ENCODE peak calls at places on chromosomes 16 and 17, in eight cellular contexts. D, U, R, K, H, Y, A and S are unnamed samples.

GRCh38 chr17:61766520-61766919 is 96.8 kb downstream of the BRIP1 start:
- DNase-seq in A (no peak), H (peak; percentile 89), Y (no peak), R (no peak), K (no peak), U (no peak), D (peak; percentile 32), S (no peak)

GRCh38 chr17:28348979-28349378 is 8.3 kb downstream of the POLDIP2 start:
- DNase-seq in K (no peak), R (no peak), H (no peak), Y (no peak), A (no peak), D (no peak), U (no peak), S (no peak)

GRCh38 chr17:45314761-45315549 is 1.9 kb downstream of the MAP3K14 start:
- DNase-seq in D (peak; percentile 58), A (peak; percentile 71), R (no peak), Y (no peak), U (no peak), K (no peak), H (peak; percentile 4), S (peak; percentile 30)

GRCh38 chr16:26717826-26718225 is 348.9 kb upstream of the C16orf82 start:
- DNase-seq in A (peak; percentile 73), U (no peak), H (no peak), Y (no peak), R (no peak), K (peak; percentile 15), D (no peak), S (no peak)

GRCh38 chr17:36608794-36609497 is 7.6 kb downstream of the MRM1 start:
- DNase-seq in K (peak; percentile 76), A (peak; percentile 49), U (peak; percentile 66), H (peak; percentile 17), Y (no peak), R (peak; percentile 69), D (peak; percentile 49), S (peak; percentile 78)

GRCh38 chr16:22075776-22076175 is 16.6 kb upstream of the VWA3A start:
- DNase-seq in H (no peak), Y (no peak), R (no peak), A (no peak), K (no peak), U (no peak), D (peak; percentile 68), S (no peak)

GRCh38 chr16:48511071-48511540 is 98.9 kb downstream of the N4BP1 start:
- DNase-seq in K (no peak), H (no peak), R (peak; percentile 25), D (peak; percentile 84), U (peak; percentile 59), A (no peak), Y (no peak), S (no peak)

GRCh38 chr17:65583921-65584603 is 22.6 kb upstream of the AXIN2 start:
- DNase-seq in H (no peak), K (no peak), A (no peak), Y (peak; percentile 49), R (no peak), D (no peak), U (no peak), S (no peak)

GRCh38 chr16:57999971-58000705 is at the start of gene ZNF319:
- DNase-seq in K (peak; percentile 44), U (no peak), R (peak; percentile 72), Y (no peak), H (no peak), A (peak; percentile 59), D (peak; percentile 65), S (peak; percentile 34)

GRCh38 chr17:51059781-51060180 is 60.9 kb downstream of the SPAG9 start:
- DNase-seq in H (peak; percentile 65), Y (no peak), R (no peak), U (no peak), A (no peak), K (no peak), D (peak; percentile 58), S (no peak)

GRCh38 chr17:28973414-28973813 is 22.1 kb upstream of the PHF12 start:
- DNase-seq in D (peak; percentile 70), A (no peak), R (no peak), Y (peak; percentile 86), H (no peak), U (peak; percentile 33), K (no peak), S (no peak)

GRCh38 chr17:15508466-15508865 is 41.0 kb upstream of the CDRT4 start:
- DNase-seq in Y (no peak), A (no peak), R (no peak), H (no peak), U (no peak), D (no peak), K (no peak), S (no peak)

GRCh38 chr17:80874866-80875445 is 116.7 kb upstream of the CHMP6 start:
- DNase-seq in H (no peak), K (no peak), Y (no peak), U (no peak), R (no peak), D (no peak), A (no peak), S (no peak)

GRCh38 chr16:75682308-75682707 is 5.5 kb upstream of the CPHXL2 start:
- DNase-seq in Y (no peak), K (no peak), H (no peak), U (no peak), A (no peak), R (no peak), D (no peak), S (no peak)

GRCh38 chr16:19896951-19897350 is 12.3 kb upstream of the GPRC5B start:
- DNase-seq in U (no peak), K (no peak), H (no peak), R (no peak), A (no peak), D (no peak), Y (no peak), S (no peak)

GRCh38 chr17:80290199-80290598 is 29.5 kb downstream of the RNF213 start:
- DNase-seq in U (no peak), K (no peak), A (no peak), Y (no peak), D (no peak), R (no peak), H (no peak), S (no peak)

GRCh38 chr17:75813081-75814020 is 28.7 kb downstream of the UNK start:
- DNase-seq in R (no peak), H (no peak), Y (peak; percentile 16), D (no peak), A (no peak), K (no peak), U (peak; percentile 4), S (no peak)

GRCh38 chr17:71412803-71413202 is 708.0 kb upstream of the SOX9 start:
- DNase-seq in H (peak; percentile 99), R (no peak), U (peak; percentile 41), Y (no peak), A (peak; percentile 84), K (no peak), D (peak; percentile 96), S (no peak)

GRCh38 chr16:87926246-87927194 is 9.8 kb downstream of the CA5A start:
- DNase-seq in K (no peak), R (no peak), U (no peak), Y (no peak), A (no peak), H (no peak), D (no peak), S (no peak)

GRCh38 chr16:86828202-86828601 is 249.9 kb downstream of the FOXL1 start:
- DNase-seq in R (no peak), U (no peak), K (no peak), A (no peak), D (no peak), H (no peak), Y (no peak), S (no peak)

GRCh38 chr17:5023588-5024147 is 11.6 kb downstream of the SLC52A1 start:
- DNase-seq in Y (no peak), U (no peak), H (no peak), A (no peak), R (no peak), K (no peak), D (no peak), S (no peak)

GRCh38 chr16:48350716-48351115 is 34.5 kb downstream of the SIAH1 start:
- DNase-seq in A (no peak), H (peak; percentile 29), Y (no peak), U (peak; percentile 10), K (no peak), R (no peak), D (peak; percentile 13), S (no peak)

GRCh38 chr17:21174719-21175118 is 39.2 kb downstream of the TMEM11 start:
- DNase-seq in U (no peak), R (no peak), D (peak; percentile 16), A (no peak), H (no peak), K (no peak), Y (peak; percentile 8), S (no peak)

DNA sequence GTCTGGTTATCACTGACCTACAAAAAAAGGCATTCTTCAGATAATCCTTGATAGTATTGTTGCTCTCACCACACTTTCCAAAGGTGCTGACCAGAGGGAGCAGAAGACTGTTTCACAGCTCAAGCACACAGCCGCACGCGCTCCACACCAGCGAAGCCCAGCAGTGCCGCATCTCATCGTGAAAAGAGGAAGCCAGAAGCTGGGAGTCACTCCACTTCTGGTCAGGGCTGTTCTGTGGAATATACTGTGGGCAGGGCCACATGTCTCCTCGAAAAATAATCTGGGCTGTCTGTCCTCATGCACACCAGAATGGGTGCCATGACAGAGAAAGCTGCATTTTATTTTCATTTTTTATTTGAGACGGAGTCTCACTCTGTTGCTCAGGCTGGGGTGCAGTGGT is 7.3 kb upstream of the PRSS36 start:
- DNase-seq in R (no peak), Y (no peak), H (no peak), A (no peak), K (no peak), U (no peak), D (peak; percentile 40), S (no peak)
- TF ChIP-seq EZH2phosphoT487 in R (no peak), Y (no peak), H (no peak), A (no peak), K (no peak), U (no peak), D (no peak), S (no peak)

DNA sequence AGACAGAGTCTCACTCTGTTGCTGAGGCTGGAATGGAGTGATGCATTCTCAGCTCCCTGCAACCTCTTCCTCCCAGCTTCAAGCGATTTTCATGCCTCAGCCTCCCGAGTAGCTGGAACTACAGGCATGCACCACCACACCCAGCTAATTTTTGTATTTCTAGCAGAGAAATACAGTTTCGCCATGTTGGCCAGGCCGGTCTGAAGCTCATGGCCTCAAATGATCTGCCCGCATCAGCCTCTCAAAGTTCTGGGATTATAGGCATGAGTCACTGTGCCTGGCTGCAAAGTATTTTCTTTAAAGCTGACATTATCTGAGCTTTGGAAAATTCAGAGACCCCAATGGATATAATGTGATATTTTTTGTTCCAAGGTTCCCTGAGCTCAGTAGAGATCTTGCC is 31.1 kb upstream of the SLC6A2 start:
- DNase-seq in Y (no peak), U (no peak), K (no peak), A (no peak), H (no peak), R (no peak), D (no peak), S (no peak)
- H2AFZ ChIP-seq in Y (no peak overlapping the region), U (no peak overlapping the region), K (no peak overlapping the region), A (no peak overlapping the region), H (no peak overlapping the region), R (no peak overlapping the region), D (no peak overlapping the region), S (no peak overlapping the region)

GRCh38 chr16:11024333-11025053 is 80.1 kb downstream of the CLEC16A start:
- DNase-seq in U (no peak), H (peak; percentile 55), K (no peak), D (no peak), Y (no peak), A (no peak), R (no peak), S (no peak)
- TF ChIP-seq EZH2phosphoT487 in U (no peak), H (no peak), K (no peak), D (no peak), Y (no peak), A (no peak), R (no peak), S (no peak)

GRCh38 chr17:57211543-57211942 is 44.8 kb upstream of the MSI2 start:
- DNase-seq in Y (no peak), K (no peak), H (peak; percentile 90), D (peak; percentile 62), R (no peak), A (no peak), U (no peak), S (no peak)
- H2AFZ ChIP-seq in Y (peak overlapping the region; percentile 6), K (no peak overlapping the region), H (peak overlapping the region; percentile 33), D (no peak overlapping the region), R (no peak overlapping the region), A (no peak overlapping the region), U (no peak overlapping the region), S (no peak overlapping the region)